ENCODE peak calls at places on chromosomes 2 and 18, in six cellular contexts. D, S, W, Y, B and R are unnamed samples. For H3K9me3, the result is how much of the 10 kb centered on the place peaks cover.

GRCh38 chr2:155622443-155622842 is 710.1 kb downstream of the NR4A2 start:
- DNase-seq in D (no peak), S (no peak), W (no peak), Y (no peak), B (no peak), R (no peak)

GRCh38 chr18:43596106-43596712 is 318.9 kb upstream of the SYT4 start:
- DNase-seq in D (peak), S (no peak), W (peak), Y (no peak), B (no peak), R (peak)

GRCh38 chr2:6685447-6685846 is 180.3 kb downstream of the CMPK2 start:
- DNase-seq in D (no peak), S (no peak), W (no peak), Y (no peak), B (no peak), R (no peak)

GRCh38 chr2:173298536-173299097 is 56.1 kb upstream of the CDCA7 start:
- DNase-seq in D (no peak), S (no peak), W (peak), Y (no peak), B (no peak), R (no peak)

GRCh38 chr2:69490486-69490885 is 53.3 kb upstream of the NFU1 start:
- DNase-seq in D (no peak), S (no peak), W (no peak), Y (no peak), B (no peak), R (no peak)

GRCh38 chr18:37346048-37346447 is 219.6 kb downstream of the CELF4 start:
- DNase-seq in D (no peak), S (no peak), W (no peak), Y (no peak), B (no peak), R (no peak)

GRCh38 chr2:149132303-149132702 is 93.8 kb downstream of the LYPD6B start:
- DNase-seq in D (no peak), S (no peak), W (no peak), Y (no peak), B (no peak), R (peak)

GRCh38 chr18:6976935-6977334 is 140.7 kb downstream of the LAMA1 start:
- DNase-seq in D (no peak), S (no peak), W (no peak), Y (no peak), B (no peak), R (no peak)

GRCh38 chr2:195945056-195945455 is 123.6 kb downstream of the DNAH7 start:
- DNase-seq in D (no peak), S (no peak), W (no peak), Y (no peak), B (no peak), R (no peak)

GRCh38 chr2:127392133-127392827 is 4.5 kb upstream of the MAP3K2 start:
- DNase-seq in D (peak), S (no peak), W (no peak), Y (no peak), B (no peak), R (no peak)

GRCh38 chr2:96174251-96175144 is 29.3 kb upstream of the DUSP2 start:
- DNase-seq in D (peak), S (peak), W (peak), Y (peak), B (peak), R (peak)

GRCh38 chr2:113240150-113240914 is 38.4 kb downstream of the PAX8 start:
- DNase-seq in D (peak), S (peak), W (no peak), Y (peak), B (no peak), R (peak)

GRCh38 chr2:137655812-137656211 is 308.5 kb upstream of the HNMT start:
- DNase-seq in D (no peak), S (no peak), W (no peak), Y (no peak), B (no peak), R (no peak)

GRCh38 chr18:35497334-35498197 is at the start of gene INO80C:
- DNase-seq in D (peak), S (peak), W (peak), Y (peak), B (peak), R (peak)

GRCh38 chr2:134089454-134089853 is 164.4 kb upstream of the MGAT5 start:
- DNase-seq in D (no peak), S (no peak), W (no peak), Y (no peak), B (no peak), R (peak)

GRCh38 chr2:217491271-217491670 is 511.5 kb downstream of the TNS1 start:
- DNase-seq in D (no peak), S (no peak), W (no peak), Y (no peak), B (no peak), R (no peak)

GRCh38 chr2:94880507-94880906 is 9.3 kb downstream of the TEKT4 start:
- DNase-seq in D (no peak), S (no peak), W (no peak), Y (no peak), B (no peak), R (no peak)

GRCh38 chr18:7760967-7761946 is 194.1 kb downstream of the PTPRM start:
- DNase-seq in D (peak), S (no peak), W (no peak), Y (no peak), B (no peak), R (peak)

GRCh38 chr2:120932881-120933280 is 197.2 kb downstream of the GLI2 start:
- DNase-seq in D (no peak), S (no peak), W (no peak), Y (no peak), B (no peak), R (no peak)

GRCh38 chr18:31438402-31438801 is 9.1 kb upstream of the DSG3 start:
- DNase-seq in D (no peak), S (no peak), W (no peak), Y (no peak), B (no peak), R (no peak)

GRCh38 chr2:38268691-38269309 is 108.3 kb downstream of the ATL2 start:
- DNase-seq in D (peak), S (no peak), W (no peak), Y (no peak), B (no peak), R (no peak)

GRCh38 chr2:184113691-184114403 is 484.5 kb upstream of the ZNF804A start:
- DNase-seq in D (no peak), S (no peak), W (no peak), Y (no peak), B (no peak), R (no peak)

GRCh38 chr2:10614940-10615339 is 74.8 kb downstream of the NOL10 start:
- DNase-seq in D (peak), S (no peak), W (no peak), Y (no peak), B (no peak), R (peak)

GRCh38 chr18:13185675-13186198 is 32.8 kb upstream of the LDLRAD4 start:
- DNase-seq in D (no peak), S (no peak), W (no peak), Y (no peak), B (no peak), R (no peak)

GRCh38 chr2:71001592-71002570 is 7.2 kb upstream of the TEX261 start:
- DNase-seq in D (no peak), S (no peak), W (peak), Y (no peak), B (no peak), R (peak)

GRCh38 chr18:47215554-47216138 is 35.8 kb downstream of the SKOR2 start:
- DNase-seq in D (peak), S (no peak), W (peak), Y (no peak), B (peak), R (peak)

GRCh38 chr2:39008663-39009062 is 112.2 kb downstream of the SOS1 start:
- DNase-seq in D (peak), S (no peak), W (no peak), Y (no peak), B (no peak), R (no peak)

GRCh38 chr2:232731470-232731869 is 34.3 kb downstream of the GIGYF2 start:
- DNase-seq in D (peak), S (no peak), W (no peak), Y (no peak), B (no peak), R (no peak)

GRCh38 chr2:205216580-205216979 is 465.7 kb upstream of the NRP2 start:
- DNase-seq in D (no peak), S (no peak), W (no peak), Y (no peak), B (no peak), R (no peak)

GRCh38 chr18:34225218-34225553 is 473 bp upstream of the NOL4 start:
- DNase-seq in D (no peak), S (no peak), W (no peak), Y (no peak), B (no peak), R (no peak)

GRCh38 chr2:8445580-8445979 is 236.3 kb upstream of the ID2 start:
- DNase-seq in D (no peak), S (no peak), W (peak), Y (no peak), B (no peak), R (no peak)

GRCh38 chr18:9362869-9363268 is 28.3 kb downstream of the TWSG1 start:
- DNase-seq in D (no peak), S (no peak), W (no peak), Y (no peak), B (no peak), R (peak)

GRCh38 chr18:22564036-22564435 is 146.3 kb upstream of the CTAGE1 start:
- DNase-seq in D (peak), S (no peak), W (no peak), Y (no peak), B (no peak), R (no peak)

GRCh38 chr18:36809590-36810381 is 19.0 kb downstream of the TPGS2 start:
- DNase-seq in D (peak), S (peak), W (peak), Y (no peak), B (peak), R (peak)

GRCh38 chr2:240211096-240211495 is 70.6 kb upstream of the OTOS start:
- DNase-seq in D (no peak), S (no peak), W (no peak), Y (no peak), B (no peak), R (no peak)

GRCh38 chr2:239878686-239879085 is 146.5 kb downstream of the NDUFA10 start:
- DNase-seq in D (no peak), S (peak), W (no peak), Y (no peak), B (no peak), R (no peak)

GRCh38 chr2:206790311-206790935 is 25.0 kb downstream of the FASTKD2 start:
- DNase-seq in D (peak), S (no peak), W (no peak), Y (no peak), B (no peak), R (no peak)

GRCh38 chr2:120531365-120531764 is 185.4 kb downstream of the INHBB start:
- DNase-seq in D (no peak), S (no peak), W (no peak), Y (no peak), B (no peak), R (no peak)

GRCh38 chr18:66510357-66511027 is 93.4 kb downstream of the CDH19 start:
- DNase-seq in D (no peak), S (no peak), W (no peak), Y (no peak), B (no peak), R (no peak)

GRCh38 chr2:160225722-160226121 is 25.6 kb upstream of the ITGB6 start:
- DNase-seq in D (no peak), S (peak), W (no peak), Y (no peak), B (no peak), R (peak)

DNA sequence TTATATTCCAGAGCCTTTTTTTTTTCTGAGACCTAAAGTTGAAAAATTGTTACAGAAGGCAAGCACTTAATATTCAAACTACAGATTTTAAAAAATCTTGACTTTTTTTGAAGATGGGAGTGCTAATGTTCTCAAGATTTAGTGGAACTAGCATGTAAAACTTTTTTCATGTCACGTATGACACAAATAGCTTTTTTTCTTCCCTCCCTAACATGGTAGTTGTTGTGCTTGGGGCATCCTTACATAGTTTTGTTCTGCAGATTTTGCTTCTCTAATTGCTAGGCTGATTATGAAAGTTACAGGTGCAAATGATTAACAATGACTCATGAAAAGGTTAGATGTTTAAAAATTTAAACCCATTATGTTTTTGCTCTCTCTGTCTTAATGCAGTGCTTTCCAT is 3.0 kb downstream of the EML6 start:
- DNase-seq in D (no peak), S (no peak), W (no peak), Y (no peak), B (no peak), R (no peak)
- H3K4me3 ChIP-seq in D (no peak), S (no peak), W (no peak), Y (no peak), B (no peak), R (no peak)

GRCh38 chr18:72147830-72148229 is 396.3 kb downstream of the CBLN2 start:
- DNase-seq in D (no peak), S (no peak), W (no peak), Y (no peak), B (no peak), R (no peak)
- H3K9me3 ChIP-seq in D (under half), S (under half), W (under half), Y (under half), B (under half), R (under half)

GRCh38 chr2:42827647-42828486 is 35.5 kb upstream of the HAAO start:
- DNase-seq in D (peak), S (peak), W (peak), Y (peak), B (peak), R (peak)
- H3K4me3 ChIP-seq in D (peak), S (peak), W (no peak), Y (peak), B (peak), R (no peak)

GRCh38 chr2:102145939-102146338 is 3.4 kb downstream of the IL1R1 start:
- DNase-seq in D (no peak), S (no peak), W (no peak), Y (no peak), B (no peak), R (no peak)
- H3K9me3 ChIP-seq in D (under half), S (under half), W (under half), Y (under half), B (under half), R (under half)

DNA sequence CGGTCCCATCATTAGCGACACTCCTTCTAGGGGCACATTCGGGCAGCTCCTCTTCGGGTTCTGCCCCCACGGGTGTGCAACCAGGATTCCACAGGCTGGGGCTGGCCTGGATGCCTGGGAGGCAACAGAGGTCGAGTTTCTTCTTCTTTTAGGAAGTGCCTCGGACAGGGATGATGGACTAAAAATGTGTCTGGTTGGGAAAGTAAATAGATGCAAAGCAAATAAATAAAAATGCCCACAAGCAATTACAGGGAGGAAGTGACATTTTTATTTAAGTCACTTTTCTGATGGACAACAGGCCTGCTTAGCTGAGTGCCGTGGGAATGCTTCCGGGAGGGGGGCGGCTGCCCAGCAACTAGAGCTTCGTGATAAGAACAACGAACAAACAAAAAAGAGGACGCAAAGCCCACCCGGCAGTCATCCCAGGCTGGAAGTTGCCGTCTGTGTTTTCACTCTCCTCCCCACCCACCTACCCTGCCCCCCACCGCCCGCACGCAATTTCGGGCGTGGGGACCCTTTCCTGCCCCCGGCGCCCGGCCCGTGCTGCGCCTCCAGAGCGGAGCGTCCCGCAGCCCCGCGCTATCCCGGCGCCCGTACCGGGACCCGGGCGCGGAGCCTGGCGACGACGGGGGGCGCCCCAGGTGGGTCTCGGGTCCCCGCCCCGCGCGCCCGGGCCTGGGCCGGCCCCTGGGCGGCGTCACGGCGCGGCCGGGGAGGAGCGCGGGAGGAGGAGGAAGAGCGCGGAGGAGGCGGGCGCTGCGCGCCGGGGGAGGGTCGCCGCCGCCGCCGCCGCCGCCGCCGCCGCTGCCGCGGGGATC is 412 bp upstream of the NCK2 start:
- DNase-seq in D (peak), S (peak), W (peak), Y (no peak), B (peak), R (peak)
- H3K4me3 ChIP-seq in D (peak), S (peak), W (peak), Y (peak), B (peak), R (peak)

DNA sequence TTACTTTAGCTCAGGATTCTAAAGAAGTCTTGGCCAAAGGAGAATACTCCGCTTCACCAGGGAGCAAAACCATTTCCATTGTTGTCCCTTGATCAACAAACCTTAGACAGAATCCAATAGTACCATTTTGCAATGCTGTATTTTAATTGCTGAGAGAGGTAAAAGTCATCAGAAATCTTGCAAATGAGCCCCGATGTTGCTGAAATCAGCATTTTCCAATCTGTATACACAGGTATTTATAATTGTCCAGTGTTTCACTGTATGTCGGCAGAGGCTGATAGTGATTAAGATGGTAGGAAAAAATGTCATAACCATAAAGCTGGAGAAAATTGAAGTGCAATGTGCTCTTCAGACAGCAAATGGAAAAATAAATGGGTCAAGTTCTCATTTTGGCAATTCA is 170.0 kb upstream of the ARL4C start:
- DNase-seq in D (no peak), S (no peak), W (no peak), Y (no peak), B (no peak), R (no peak)
- H3K9me3 ChIP-seq in D (under half), S (under half), W (under half), Y (under half), B (under half), R (under half)

GRCh38 chr2:236236559-236237450 is 27.4 kb downstream of the ASB18 start:
- DNase-seq in D (peak), S (no peak), W (peak), Y (no peak), B (no peak), R (no peak)
- H3K4me3 ChIP-seq in D (no peak), S (peak), W (peak), Y (peak), B (no peak), R (no peak)